ENCODE peak calls at places on chromosomes 11 and 22, in ten cellular contexts. L, X, O, J, E, D, I, R, Q and N are unnamed samples.

GRCh38 chr11:76025068-76025467 is 181.2 kb downstream of the WNT11 start:
- DNase-seq in E (peak; percentile 68), X (peak; percentile 73), L (no peak), I (no peak), O (no peak), R (no peak), J (no peak), Q (peak; percentile 84), D (no peak), N (peak; percentile 63)

GRCh38 chr22:49354516-49355205 is 473.0 kb downstream of the BRD1 start:
- DNase-seq in I (no peak), J (no peak), Q (no peak), O (no peak), R (no peak), E (no peak), D (no peak), X (no peak), L (no peak), N (no peak)

GRCh38 chr11:66885469-66886316 is 28.8 kb downstream of the LRFN4 start:
- DNase-seq in I (no peak), R (no peak), L (no peak), J (no peak), O (no peak), X (no peak), D (no peak), Q (no peak), E (no peak), N (no peak)

GRCh38 chr22:35376728-35377472 is 4.0 kb upstream of the HMOX1 start:
- DNase-seq in R (peak; percentile 94), Q (peak; percentile 99), L (peak; percentile 75), J (peak; percentile 98), D (peak; percentile 95), X (peak; percentile 99), O (peak; percentile 100), E (peak; percentile 100), I (peak; percentile 98), N (peak; percentile 99)

GRCh38 chr11:32152821-32153220 is 61.9 kb downstream of the RCN1 start:
- DNase-seq in O (no peak), X (no peak), L (no peak), Q (no peak), R (no peak), D (no peak), J (no peak), I (no peak), E (no peak), N (no peak)

GRCh38 chr11:94781822-94782221 is 13.7 kb downstream of the AMOTL1 start:
- DNase-seq in I (no peak), X (peak; percentile 62), D (no peak), Q (peak; percentile 84), E (peak; percentile 49), R (no peak), L (no peak), J (no peak), O (no peak), N (peak; percentile 96)

GRCh38 chr11:78313898-78314297 is 103.7 kb downstream of the GAB2 start:
- DNase-seq in D (no peak), X (no peak), R (peak; percentile 30), L (no peak), E (no peak), J (no peak), I (no peak), O (no peak), Q (peak; percentile 40), N (no peak)

GRCh38 chr11:92383430-92383829 is 158.8 kb downstream of the FAT3 start:
- DNase-seq in I (no peak), R (no peak), X (peak; percentile 75), J (no peak), O (no peak), L (no peak), Q (peak; percentile 88), E (peak; percentile 13), D (no peak), N (peak; percentile 15)

GRCh38 chr11:118979434-118979833 is 7.9 kb downstream of the FOXR1 start:
- DNase-seq in E (no peak), R (no peak), L (no peak), O (peak; percentile 66), Q (no peak), D (no peak), X (no peak), J (peak; percentile 80), I (no peak), N (no peak)

GRCh38 chr11:83600656-83601055 is 314.5 kb upstream of the CCDC90B start:
- DNase-seq in R (no peak), L (no peak), E (no peak), X (no peak), I (no peak), O (no peak), D (no peak), J (no peak), Q (no peak), N (no peak)

GRCh38 chr11:87036756-87037449 is 831 bp upstream of the TMEM135 start:
- DNase-seq in O (peak; percentile 45), E (no peak), I (no peak), R (peak; percentile 22), D (peak; percentile 40), J (no peak), Q (no peak), L (no peak), X (no peak), N (no peak)

GRCh38 chr11:112318193-112318592 is 57.5 kb upstream of the PLET1 start:
- DNase-seq in I (no peak), J (no peak), O (no peak), X (peak; percentile 92), E (peak; percentile 91), Q (peak; percentile 94), L (peak; percentile 19), D (no peak), R (no peak), N (peak; percentile 98)

GRCh38 chr11:112785104-112785503 is 176.1 kb upstream of the NCAM1 start:
- DNase-seq in D (no peak), L (no peak), I (peak; percentile 40), E (peak; percentile 86), Q (peak; percentile 25), R (no peak), X (no peak), J (no peak), O (no peak), N (peak; percentile 59)

GRCh38 chr11:62544521-62545436 is 1.8 kb downstream of the AHNAK start:
- DNase-seq in R (peak; percentile 68), O (no peak), Q (no peak), E (peak; percentile 28), J (peak; percentile 39), X (no peak), I (no peak), L (peak; percentile 49), D (no peak), N (peak; percentile 45)

GRCh38 chr11:47236482-47236881 is 12.1 kb downstream of the ACP2 start:
- DNase-seq in R (no peak), J (no peak), L (no peak), E (peak; percentile 25), Q (peak; percentile 76), D (no peak), X (peak; percentile 38), I (no peak), O (no peak), N (peak; percentile 21)

GRCh38 chr11:68889948-68890446 is 13.6 kb downstream of the MRPL21 start:
- DNase-seq in D (peak; percentile 43), I (peak; percentile 49), L (peak; percentile 52), J (peak; percentile 71), O (peak; percentile 89), X (peak; percentile 75), E (peak; percentile 80), R (peak; percentile 30), Q (peak; percentile 99), N (peak; percentile 84)
- TF ChIP-seq CTCF in D (peak; percentile 6), I (no peak), L (peak; percentile 47), J (peak; percentile 66), O (peak; percentile 84), X (peak; percentile 44), E (peak; percentile 72), R (peak; percentile 11), Q (peak; percentile 81), N (peak; percentile 76)

GRCh38 chr22:46535876-46536558 is 1.4 kb downstream of the CELSR1 start:
- DNase-seq in X (no peak), R (no peak), Q (no peak), D (no peak), O (peak; percentile 47), I (no peak), J (no peak), E (no peak), L (no peak), N (no peak)

GRCh38 chr22:46536559-46537220 is 730 bp downstream of the CELSR1 start:
- DNase-seq in R (no peak), Q (no peak), D (no peak), I (no peak), O (peak; percentile 47), J (peak; percentile 71), X (no peak), E (no peak), L (no peak), N (no peak)

GRCh38 chr22:46537946-46538815 is 761 bp upstream of the CELSR1 start:
- DNase-seq in L (peak; percentile 46), J (peak; percentile 79), I (no peak), Q (peak; percentile 17), D (no peak), X (peak; percentile 20), E (peak; percentile 45), O (peak; percentile 70), R (no peak), N (peak; percentile 43)

GRCh38 chr22:46538816-46539163 is 1.4 kb upstream of the CELSR1 start:
- DNase-seq in I (no peak), J (no peak), E (peak; percentile 61), R (no peak), L (no peak), O (no peak), D (peak; percentile 47), X (no peak), Q (peak; percentile 61), N (peak; percentile 59)

GRCh38 chr22:46537221-46537945 is at the start of gene CELSR1:
- DNase-seq in J (peak; percentile 87), Q (no peak), D (no peak), X (no peak), E (peak; percentile 40), R (peak; percentile 41), L (peak; percentile 72), I (no peak), O (peak; percentile 71), N (no peak)
- H3K4me3 ChIP-seq in J (peak within 1 kb of the TSS; percentile 88), Q (no peak within 1 kb of the TSS), D (peak within 1 kb of the TSS; percentile 32), X (peak within 1 kb of the TSS; percentile 27), E (peak within 1 kb of the TSS; percentile 90), R (peak within 1 kb of the TSS; percentile 43), L (peak within 1 kb of the TSS; percentile 78), I (peak within 1 kb of the TSS; percentile 8), O (peak within 1 kb of the TSS; percentile 66), N (peak within 1 kb of the TSS; percentile 48)

DNA sequence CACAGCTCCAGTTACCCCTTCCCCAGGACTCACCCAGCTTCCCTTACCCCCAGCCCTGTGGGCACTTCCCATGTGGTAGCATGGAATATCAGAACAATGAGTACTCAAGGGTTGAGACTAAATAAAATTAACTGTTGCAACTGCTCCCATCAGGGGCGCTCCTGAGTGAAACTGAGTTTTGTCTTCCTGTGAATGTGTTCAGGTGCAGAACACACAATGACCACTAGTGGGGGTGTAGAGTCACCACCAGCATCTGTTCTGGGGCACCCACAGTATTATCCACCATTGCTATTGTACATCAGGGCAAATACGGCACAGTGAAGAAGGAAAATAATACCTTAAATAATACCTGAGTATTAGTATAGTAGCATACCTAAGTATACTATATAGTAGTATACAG is 689.7 kb downstream of the TBC1D22A start:
- DNase-seq in X (no peak), I (no peak), E (no peak), L (peak; percentile 10), Q (no peak), J (no peak), D (no peak), O (peak; percentile 0), R (no peak), N (no peak)
- TF ChIP-seq CTCF in X (no peak), I (no peak), E (no peak), L (no peak), Q (no peak), J (peak; percentile 21), D (no peak), O (no peak), R (no peak), N (peak; percentile 17)

GRCh38 chr11:114154271-114155047 is 94.9 kb downstream of the ZBTB16 start:
- DNase-seq in E (peak; percentile 97), D (peak; percentile 59), O (no peak), X (peak; percentile 99), R (no peak), L (no peak), J (no peak), I (peak; percentile 80), Q (peak; percentile 96), N (peak; percentile 97)
- H3K4me3 ChIP-seq in E (no peak overlapping the region), D (no peak overlapping the region), O (no peak overlapping the region), X (no peak overlapping the region), R (no peak overlapping the region), L (no peak overlapping the region), J (no peak overlapping the region), I (no peak overlapping the region), Q (no peak overlapping the region), N (no peak overlapping the region)